ENCODE peak calls at places on chromosomes 2 and 18, in five cellular contexts. W, I, K, A and M are unnamed samples.

GRCh38 chr2:98869868-98870267 is 66.2 kb downstream of the CRACDL start:
- DNase-seq in A (no peak), K (no peak), W (no peak), I (no peak), M (peak)

GRCh38 chr2:25355270-25355669 is 13.5 kb upstream of the DNMT3A start:
- DNase-seq in I (no peak), K (no peak), A (no peak), W (no peak), M (no peak)

GRCh38 chr18:8515142-8515865 is 93.9 kb upstream of the RAB12 start:
- DNase-seq in W (no peak), I (no peak), A (no peak), K (no peak), M (no peak)

GRCh38 chr18:44943201-44943881 is 262.7 kb downstream of the SETBP1 start:
- DNase-seq in K (no peak), W (no peak), A (peak), I (no peak), M (no peak)

GRCh38 chr2:64391459-64391858 is 62.5 kb upstream of the LGALSL start:
- DNase-seq in W (no peak), A (peak), K (no peak), I (no peak), M (no peak)

GRCh38 chr2:23828256-23828980 is 98.5 kb downstream of the ATAD2B start:
- DNase-seq in I (no peak), K (no peak), W (no peak), A (peak), M (no peak)

GRCh38 chr2:30670453-30670852 is 136.8 kb downstream of the CAPN13 start:
- DNase-seq in A (no peak), W (no peak), I (no peak), K (no peak), M (no peak)

GRCh38 chr2:190683802-190684201 is 34.9 kb downstream of the NAB1 start:
- DNase-seq in W (no peak), A (no peak), I (no peak), K (no peak), M (no peak)

GRCh38 chr18:61766266-61766884 is 126.4 kb downstream of the RNF152 start:
- DNase-seq in W (no peak), I (no peak), A (no peak), K (no peak), M (no peak)

GRCh38 chr2:235495373-235496238 is 1.8 kb downstream of the AGAP1 start:
- DNase-seq in K (no peak), I (no peak), A (peak), W (no peak), M (peak)

GRCh38 chr2:46862430-46862829 is 53.2 kb downstream of the MCFD2 start:
- DNase-seq in W (no peak), A (no peak), K (no peak), I (no peak), M (no peak)

GRCh38 chr2:132875193-132875592 is 205.2 kb upstream of the LYPD1 start:
- DNase-seq in I (no peak), K (no peak), A (no peak), W (no peak), M (no peak)

GRCh38 chr2:158079672-158080071 is 22.0 kb upstream of the UPP2 start:
- DNase-seq in A (peak), I (no peak), W (no peak), K (no peak), M (no peak)

GRCh38 chr2:134863446-134863845 is 25.0 kb downstream of the ACMSD start:
- DNase-seq in I (no peak), W (no peak), A (no peak), K (no peak), M (no peak)

GRCh38 chr2:191895743-191896142 is 48.9 kb upstream of the CAVIN2 start:
- DNase-seq in A (no peak), I (no peak), W (no peak), K (no peak), M (no peak)

GRCh38 chr18:59624384-59624760 is 72.9 kb downstream of the CCBE1 start:
- DNase-seq in A (peak), I (no peak), K (no peak), W (no peak), M (no peak)

GRCh38 chr18:59621027-59621426 is 76.2 kb downstream of the CCBE1 start:
- DNase-seq in A (peak), I (no peak), W (no peak), K (no peak), M (no peak)

GRCh38 chr18:59620381-59620780 is 76.8 kb downstream of the CCBE1 start:
- DNase-seq in I (no peak), A (no peak), K (no peak), W (no peak), M (no peak)

GRCh38 chr18:59627414-59627813 is 69.8 kb downstream of the CCBE1 start:
- DNase-seq in A (peak), W (no peak), K (no peak), I (no peak), M (no peak)

DNA sequence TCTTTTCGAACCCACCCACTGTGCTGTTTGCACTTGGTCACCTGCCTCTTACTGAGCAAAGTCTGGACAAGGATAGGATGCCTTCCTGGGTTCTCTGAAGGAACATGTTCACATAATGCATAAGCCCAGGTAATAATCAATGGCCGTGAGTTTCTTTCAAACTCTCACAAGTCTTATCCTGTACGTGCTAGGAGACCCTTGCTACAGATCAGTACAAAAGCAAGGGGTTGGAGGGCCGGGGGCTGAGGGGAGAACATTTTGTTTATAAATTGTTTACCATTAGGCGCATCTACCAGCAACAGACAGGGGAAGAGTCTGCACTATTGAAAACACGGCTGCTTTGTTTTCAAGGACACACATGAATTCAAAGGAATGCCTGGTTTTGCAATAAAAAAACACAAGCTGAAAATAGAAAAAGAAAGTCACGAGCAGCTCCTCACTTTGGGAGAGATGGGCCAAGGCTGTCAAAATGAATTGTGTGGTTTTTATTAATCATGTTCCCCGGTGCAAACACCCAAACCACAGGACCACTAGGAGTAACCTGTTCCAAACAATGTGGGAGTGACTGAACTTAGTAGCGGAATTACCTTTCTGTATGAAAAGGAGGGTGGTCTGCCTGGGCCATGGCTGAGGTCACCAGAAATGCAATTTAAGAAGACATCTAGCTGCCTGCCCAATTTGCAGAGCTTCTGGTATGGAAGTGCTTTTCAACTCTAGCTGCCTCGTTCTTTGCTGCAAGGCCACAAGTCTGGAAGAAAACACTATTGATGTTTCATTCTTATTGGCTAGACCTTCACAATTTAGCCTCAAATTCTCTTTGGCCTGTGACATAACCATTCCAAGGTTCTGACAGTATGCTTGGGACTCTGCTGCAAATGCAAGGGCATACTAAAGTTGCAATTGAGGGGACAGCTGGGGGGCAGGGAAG is 73.5 kb downstream of the CCBE1 start:
- DNase-seq in A (peak), I (no peak), W (no peak), K (no peak), M (no peak)
- H3K27ac ChIP-seq in A (peak), I (no peak), W (no peak), K (no peak), M (no peak)

GRCh38 chr2:31812051-31812798 is 198.6 kb downstream of the MEMO1 start:
- DNase-seq in A (peak), I (peak), W (no peak), K (no peak), M (peak)

GRCh38 chr2:31810200-31810917 is 200.4 kb downstream of the MEMO1 start:
- DNase-seq in W (no peak), A (no peak), K (no peak), I (no peak), M (no peak)

GRCh38 chr2:31813016-31813415 is 197.8 kb downstream of the MEMO1 start:
- DNase-seq in A (no peak), W (no peak), K (no peak), I (no peak), M (no peak)
- H3K27ac ChIP-seq in A (no peak), W (no peak), K (no peak), I (no peak), M (no peak)

DNA sequence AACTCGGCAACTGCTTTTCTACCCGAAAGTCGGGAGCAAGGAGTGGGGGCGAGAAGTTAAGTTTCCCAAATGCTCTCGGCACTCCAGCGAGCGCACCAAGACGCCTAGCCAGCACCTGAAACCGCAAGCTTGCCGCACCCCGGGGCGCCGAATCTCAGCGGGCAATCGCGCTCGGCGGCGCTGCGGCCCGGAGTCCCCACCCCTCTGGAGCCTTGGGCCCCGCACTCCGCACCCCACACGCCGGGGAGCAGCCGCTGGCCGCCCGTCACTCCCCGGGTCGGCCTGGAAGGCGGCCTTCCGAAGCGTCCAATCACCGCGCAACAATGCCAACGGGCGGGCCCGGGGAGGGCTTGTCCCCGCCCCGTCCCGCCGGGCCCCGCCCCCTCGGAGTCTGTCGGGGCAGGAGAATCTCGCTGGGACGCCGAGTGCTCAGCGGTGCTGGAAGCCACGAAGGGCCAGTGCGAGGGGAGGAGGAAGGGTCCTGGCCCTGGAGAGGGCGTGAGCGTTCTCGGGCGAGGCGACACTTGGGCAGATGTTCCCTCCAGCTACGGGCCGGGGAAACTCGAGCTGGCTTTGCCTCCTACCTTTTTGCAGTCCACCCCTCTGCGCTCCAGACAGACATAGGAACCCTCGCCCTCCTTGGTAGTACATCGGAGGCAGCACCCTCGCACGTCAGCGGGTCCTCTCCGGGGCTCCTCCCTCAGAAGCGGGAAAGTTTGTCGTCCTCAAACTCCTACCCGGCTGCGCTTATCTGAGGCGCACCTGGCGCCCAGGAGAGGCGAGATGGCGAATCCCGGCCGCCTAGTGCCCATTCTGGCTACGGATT is 1.1 kb upstream of the ZBTB7C start:
- DNase-seq in A (peak), K (peak), I (peak), W (peak), M (peak)
- H3K27ac ChIP-seq in A (no peak), K (peak), I (peak), W (no peak), M (no peak)

DNA sequence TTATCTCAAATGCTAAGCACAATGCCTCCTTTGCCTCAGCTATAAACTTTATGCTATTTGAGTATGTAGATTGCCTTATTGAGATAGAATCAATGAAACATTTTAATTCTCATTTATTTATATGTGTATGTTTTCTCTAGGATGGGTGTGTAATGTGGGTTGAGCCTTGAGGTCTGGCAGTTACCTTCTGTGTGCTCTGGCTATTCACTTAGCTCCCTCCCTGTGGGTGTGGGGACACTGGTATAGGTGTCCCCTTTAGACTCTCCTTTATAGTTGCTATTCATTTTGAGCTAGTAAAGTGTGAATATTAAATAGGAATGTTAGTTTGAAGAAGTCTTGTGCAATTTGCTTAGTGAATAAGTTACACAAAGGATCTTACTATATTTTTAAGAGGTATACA is 1.8 kb downstream of the SLC9A4 start:
- DNase-seq in W (no peak), I (no peak), K (no peak), A (no peak), M (no peak)
- H3K27ac ChIP-seq in W (no peak), I (no peak), K (no peak), A (no peak), M (no peak)

DNA sequence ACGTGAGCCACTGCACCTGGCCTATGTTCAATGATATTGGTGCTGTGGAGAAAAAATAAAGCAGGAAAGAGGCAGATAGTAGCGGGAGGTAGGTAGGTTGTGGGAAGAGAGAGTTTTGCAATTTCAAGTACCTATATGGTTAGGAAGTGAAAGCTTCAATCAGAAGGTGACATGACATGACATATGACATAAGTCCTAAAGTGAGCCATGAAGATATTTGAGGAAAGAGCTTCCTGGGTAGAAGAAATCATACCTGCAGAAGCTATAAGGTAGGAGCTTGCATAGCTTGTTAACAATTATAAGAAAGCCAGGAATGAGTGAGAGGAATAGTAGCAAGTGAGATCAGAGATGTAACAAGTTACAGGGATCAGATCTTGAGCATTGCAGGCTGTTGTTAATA is 4.2 kb downstream of the KIAA1328 start:
- DNase-seq in W (no peak), I (no peak), A (no peak), K (no peak), M (no peak)
- H3K27ac ChIP-seq in W (no peak), I (no peak), A (no peak), K (no peak), M (no peak)

GRCh38 chr2:230570987-230571386 is 141.7 kb upstream of the CAB39 start:
- DNase-seq in K (no peak), A (no peak), I (no peak), W (no peak), M (no peak)
- H3K27ac ChIP-seq in K (no peak), A (no peak), I (no peak), W (no peak), M (no peak)

DNA sequence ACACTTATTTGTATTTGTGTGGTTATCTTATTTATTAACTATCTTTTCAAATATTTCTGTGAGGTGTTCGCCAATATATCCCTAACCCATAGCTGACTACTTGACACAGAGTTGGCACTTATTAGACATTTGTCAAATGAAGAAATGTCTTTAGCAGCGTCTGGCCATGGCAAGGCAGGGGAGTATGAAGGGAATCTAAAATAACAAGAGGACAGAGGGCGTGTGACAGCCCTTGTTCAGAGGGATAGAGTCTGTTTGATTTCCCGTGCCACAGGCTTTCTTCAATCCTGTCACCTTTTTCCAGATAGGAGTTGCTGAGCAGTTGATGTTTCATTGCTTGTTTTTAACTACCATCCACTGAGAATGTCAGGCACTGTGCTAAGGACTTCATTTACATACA is 53.6 kb upstream of the SLC39A10 start:
- DNase-seq in K (no peak), W (no peak), A (no peak), I (no peak), M (no peak)
- H3K27ac ChIP-seq in K (no peak), W (peak), A (no peak), I (no peak), M (no peak)

GRCh38 chr2:26724004-26724750 is 31.7 kb downstream of the KCNK3 start:
- DNase-seq in K (peak), W (no peak), A (peak), I (peak), M (no peak)

GRCh38 chr2:26721267-26722032 is 28.9 kb downstream of the KCNK3 start:
- DNase-seq in W (no peak), I (no peak), K (no peak), A (no peak), M (no peak)

GRCh38 chr2:26722328-26722727 is 29.8 kb downstream of the KCNK3 start:
- DNase-seq in A (no peak), I (no peak), K (no peak), W (no peak), M (no peak)

GRCh38 chr2:26723475-26723874 is 31.0 kb downstream of the KCNK3 start:
- DNase-seq in A (no peak), I (no peak), W (no peak), K (no peak), M (no peak)

DNA sequence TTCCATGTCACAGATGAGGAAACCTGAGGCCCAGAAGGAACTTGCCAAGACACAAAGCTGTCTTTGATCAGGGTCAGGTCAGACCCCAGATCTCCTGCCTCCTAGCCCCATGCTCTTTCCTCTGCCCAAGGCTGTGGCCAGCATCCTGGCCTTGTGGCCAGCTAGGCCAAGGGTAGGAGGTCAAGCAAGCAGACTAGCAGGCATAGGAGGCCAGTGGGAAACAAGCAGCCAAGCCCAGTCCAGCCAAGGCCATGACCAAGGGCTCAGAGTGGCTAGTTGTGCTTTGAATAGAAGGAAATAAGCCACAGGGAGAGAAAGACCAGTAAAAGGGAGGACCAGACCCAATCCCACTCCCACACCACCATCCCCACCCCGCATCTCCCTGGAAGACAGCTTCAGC is 30.4 kb downstream of the KCNK3 start:
- DNase-seq in A (no peak), W (no peak), K (no peak), I (no peak), M (no peak)
- H3K27ac ChIP-seq in A (no peak), W (peak), K (peak), I (no peak), M (no peak)

GRCh38 chr18:21604711-21605110 is 4.2 kb upstream of the ESCO1 start:
- DNase-seq in I (no peak), W (no peak), A (peak), K (no peak), M (peak)
- H3K27ac ChIP-seq in I (no peak), W (no peak), A (no peak), K (peak), M (peak)